ENCODE peak calls at places on chromosomes 1 and 21, in four cellular contexts. R is PC-3, N is AG09309, C is lower leg skin. H is an unnamed sample.

GRCh38 chr1:27862671-27863551 is 9.4 kb upstream of the THEMIS2 start:
- DNase-seq in R (peak; percentile 97), N (peak; percentile 96), C (peak; percentile 80), H (peak; percentile 99)

GRCh38 chr21:45288441-45288841 is 746 bp upstream of the POFUT2 start:
- DNase-seq in R (no peak), N (no peak), C (no peak), H (no peak)

GRCh38 chr21:20591294-20591693 is 406.9 kb upstream of the NCAM2 start:
- DNase-seq in R (peak; percentile 29), N (no peak), C (no peak), H (peak; percentile 48)

GRCh38 chr1:84973493-84974334 is 23.2 kb downstream of the MCOLN2 start:
- DNase-seq in R (no peak), N (no peak), C (no peak), H (peak; percentile 64)

GRCh38 chr1:115056395-115056798 is 26.8 kb downstream of the TSHB start:
- DNase-seq in R (no peak), N (no peak), C (no peak), H (peak; percentile 60)

GRCh38 chr1:235093685-235094592 is 34.7 kb downstream of the TOMM20 start:
- DNase-seq in R (peak; percentile 73), N (no peak), C (peak; percentile 72), H (peak; percentile 75)

GRCh38 chr1:12255918-12256317 is 26.1 kb downstream of the VPS13D start:
- DNase-seq in R (no peak), N (no peak), C (no peak), H (peak; percentile 12)

GRCh38 chr1:11647333-11647732 is 6.9 kb downstream of the FBXO2 start:
- DNase-seq in R (no peak), N (no peak), C (no peak), H (no peak)

GRCh38 chr1:109185990-109186703 is 27.6 kb upstream of the SARS1 start:
- DNase-seq in R (no peak), N (no peak), C (no peak), H (peak; percentile 4)

GRCh38 chr1:181396171-181396670 is 87.1 kb upstream of the CACNA1E start:
- DNase-seq in R (no peak), N (no peak), C (no peak), H (no peak)

GRCh38 chr1:14996133-14997050 is 157.2 kb upstream of the TMEM51 start:
- DNase-seq in R (peak; percentile 50), N (no peak), C (peak; percentile 26), H (peak; percentile 61)

GRCh38 chr1:167630568-167631385 is 745 bp downstream of the RCSD1 start:
- DNase-seq in R (no peak), N (no peak), C (no peak), H (peak; percentile 20)

GRCh38 chr1:167629681-167630567 is at the start of gene RCSD1:
- DNase-seq in R (no peak), N (no peak), C (no peak), H (no peak)

GRCh38 chr1:167633258-167633944 is 3.4 kb downstream of the RCSD1 start:
- DNase-seq in R (no peak), N (no peak), C (no peak), H (no peak)

GRCh38 chr1:167631386-167631941 is 1.4 kb downstream of the RCSD1 start:
- DNase-seq in R (no peak), N (no peak), C (no peak), H (no peak)

DNA sequence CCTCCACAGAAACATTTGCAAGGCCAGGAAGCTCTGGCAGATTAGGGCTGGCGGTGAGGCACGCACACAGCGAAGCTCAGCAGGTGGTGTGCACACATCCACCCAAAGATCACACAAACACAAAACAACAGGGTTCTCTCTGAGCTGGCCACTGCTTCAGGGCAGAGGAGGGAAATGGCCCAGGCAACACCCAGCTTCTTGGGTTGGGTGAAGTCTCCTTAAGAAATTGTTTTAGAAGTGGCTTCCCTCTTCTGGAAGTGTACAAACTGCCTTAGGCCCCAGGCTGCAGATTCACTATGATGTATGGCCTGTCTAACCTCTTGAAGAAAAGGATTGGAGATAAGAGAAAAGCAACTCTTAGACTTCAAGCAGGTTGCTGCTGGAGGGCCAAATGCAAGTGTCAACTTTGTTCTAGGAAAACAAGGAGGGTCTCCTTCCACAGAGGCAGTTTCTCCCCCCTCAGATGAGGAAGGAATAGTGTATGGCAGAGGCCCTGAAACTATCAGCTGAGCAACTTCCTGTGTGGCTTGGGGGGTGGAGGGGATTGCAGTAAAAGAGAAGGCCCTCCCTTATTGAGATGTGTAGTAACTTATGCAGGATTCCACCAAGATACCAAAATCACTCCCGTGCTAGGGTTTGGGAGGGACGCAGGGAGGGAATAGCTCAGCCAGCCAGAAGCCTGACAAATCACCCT is 2.1 kb downstream of the RCSD1 start:
- DNase-seq in R (no peak), N (no peak), C (no peak), H (no peak)
- H3K4me3 ChIP-seq in R (no peak overlapping the region), N (no peak overlapping the region), C (no peak overlapping the region), H (no peak overlapping the region)

GRCh38 chr1:183589384-183589783 is 875 bp downstream of the NCF2 start:
- DNase-seq in R (no peak), N (no peak), C (no peak), H (no peak)

GRCh38 chr1:183592733-183593132 is 2.5 kb upstream of the NCF2 start:
- DNase-seq in R (no peak), N (no peak), C (no peak), H (no peak)

GRCh38 chr1:183589836-183590224 is 429 bp downstream of the NCF2 start:
- DNase-seq in R (no peak), N (no peak), C (no peak), H (no peak)

GRCh38 chr1:183588827-183589226 is 1.4 kb downstream of the NCF2 start:
- DNase-seq in R (peak; percentile 35), N (no peak), C (no peak), H (no peak)

DNA sequence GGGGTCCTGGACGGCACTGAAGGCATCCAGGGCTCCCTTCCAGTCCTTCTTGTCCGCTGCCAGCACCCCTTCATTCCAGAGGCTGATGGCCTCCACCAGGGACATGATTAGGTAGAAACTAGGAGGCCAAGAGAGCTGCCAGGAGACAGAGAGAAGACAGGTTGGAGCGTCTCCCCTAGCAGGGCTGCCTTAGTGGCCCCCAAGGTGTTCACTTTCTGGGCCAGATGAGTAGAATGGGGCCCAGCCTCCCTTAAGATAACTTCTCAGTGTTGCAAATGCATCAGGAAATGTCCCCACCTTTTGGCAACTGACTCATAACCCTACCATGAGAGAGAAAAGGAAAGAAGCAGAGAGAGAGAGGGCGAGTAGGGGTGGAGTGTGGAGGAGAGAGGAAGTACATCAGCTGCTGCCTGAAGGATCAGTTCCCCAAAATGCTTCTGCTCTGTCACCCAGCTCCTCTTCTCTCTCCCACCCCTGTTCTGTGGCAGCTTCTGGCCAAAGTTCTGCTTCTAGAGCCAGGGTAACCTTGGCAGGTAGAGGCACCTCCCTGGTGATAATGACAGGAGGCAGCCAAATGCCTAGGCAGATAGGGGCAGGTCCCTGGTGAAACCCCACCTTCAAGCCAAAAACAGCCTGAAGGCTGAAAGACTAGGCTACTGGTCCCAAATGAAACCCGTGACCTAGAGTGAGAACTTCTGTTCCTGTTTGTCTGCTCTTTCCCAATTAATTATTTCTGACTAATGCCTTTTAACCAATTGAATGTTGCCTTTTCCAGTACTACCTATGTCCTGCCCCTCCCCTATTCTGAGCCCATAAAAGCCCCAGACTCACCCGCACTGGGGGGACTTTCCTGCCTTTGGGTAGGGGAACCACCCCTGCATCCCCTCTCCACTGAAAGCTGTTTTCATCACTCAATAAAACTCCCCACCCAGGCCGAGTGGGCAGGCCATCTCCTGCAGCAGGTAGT is at the start of gene NCF2:
- DNase-seq in R (no peak), N (no peak), C (no peak), H (peak; percentile 29)
- H3K4me3 ChIP-seq in R (no peak within 1 kb of the TSS), N (no peak within 1 kb of the TSS), C (no peak within 1 kb of the TSS), H (no peak within 1 kb of the TSS)

DNA sequence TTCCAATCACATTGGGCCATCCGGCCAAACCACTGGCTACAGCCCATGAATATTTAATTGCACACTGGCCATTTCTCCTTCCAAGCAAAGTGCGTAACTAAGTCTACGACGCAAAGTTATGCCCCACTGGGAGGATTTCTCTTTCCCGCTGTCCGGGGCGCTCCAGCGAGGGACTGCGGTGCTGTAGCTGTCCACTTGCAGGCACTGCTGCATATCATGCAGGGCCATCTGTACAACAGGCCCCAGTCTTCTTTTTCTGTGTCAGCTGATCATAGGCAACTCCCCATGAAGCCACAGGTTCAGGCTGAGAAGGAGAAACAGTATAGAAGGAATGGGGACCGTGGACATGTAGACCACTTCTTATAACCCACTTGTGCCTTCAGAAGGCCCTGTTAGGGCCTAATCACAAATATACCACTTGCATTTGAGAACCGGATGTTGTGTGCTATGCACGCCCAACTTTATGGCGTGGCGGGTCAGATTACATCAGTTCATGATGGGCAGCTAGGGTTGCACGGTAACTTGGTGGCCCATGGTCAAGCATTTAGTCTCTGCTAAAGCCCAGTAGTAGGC is 58.0 kb downstream of the ADSS2 start:
- DNase-seq in R (no peak), N (no peak), C (no peak), H (no peak)
- H3K4me3 ChIP-seq in R (no peak overlapping the region), N (no peak overlapping the region), C (no peak overlapping the region), H (no peak overlapping the region)

GRCh38 chr21:37564924-37565529 is 198.5 kb downstream of the DYRK1A start:
- DNase-seq in R (peak; percentile 6), N (no peak), C (no peak), H (peak; percentile 51)
- H3K4me3 ChIP-seq in R (peak overlapping the region; percentile 43), N (peak overlapping the region; percentile 66), C (no peak overlapping the region), H (peak overlapping the region; percentile 72)

GRCh38 chr1:43348809-43349593 is 9.8 kb upstream of the CDC20 start:
- DNase-seq in R (peak; percentile 91), N (no peak), C (peak; percentile 59), H (peak; percentile 67)
- H3K4me3 ChIP-seq in R (peak overlapping the region; percentile 70), N (peak overlapping the region; percentile 44), C (peak overlapping the region; percentile 17), H (peak overlapping the region; percentile 67)